ENCODE peak calls at places on chromosomes 13 and 19, in five cellular contexts. N is fibroblast of lung, U is DMS153, I is GM20000, Z is foreskin fibroblast. F is an unnamed sample.

GRCh38 chr13:73465629-73465974 is 406.8 kb downstream of the KLF5 start:
- DNase-seq in U (no peak), N (peak), Z (peak), I (no peak), F (no peak)

GRCh38 chr13:114110091-114110829 is 22.2 kb downstream of the RASA3 start:
- DNase-seq in Z (peak), N (no peak), I (peak), U (peak), F (peak)

GRCh38 chr13:69524459-69525155 is 583.0 kb upstream of the ATXN8OS start:
- DNase-seq in N (no peak), Z (no peak), I (no peak), U (no peak), F (no peak)

GRCh38 chr19:48842744-48843162 is 6.5 kb upstream of the HSD17B14 start:
- DNase-seq in Z (peak), I (peak), N (peak), U (peak), F (peak)

GRCh38 chr13:45101327-45102018 is 18.8 kb upstream of the GTF2F2 start:
- DNase-seq in U (no peak), I (no peak), Z (no peak), N (no peak), F (no peak)

GRCh38 chr13:106449096-106449495 is 86.4 kb downstream of the EFNB2 start:
- DNase-seq in N (no peak), Z (no peak), U (no peak), I (no peak), F (no peak)

GRCh38 chr19:44476559-44477408 is 23.5 kb downstream of the ZNF180 start:
- DNase-seq in N (peak), Z (no peak), U (peak), I (no peak), F (no peak)

GRCh38 chr13:111597041-111598017 is 276.9 kb downstream of the TEX29 start:
- DNase-seq in U (no peak), I (no peak), N (no peak), Z (no peak), F (no peak)

GRCh38 chr13:98508280-98509074 is 68.4 kb downstream of the STK24 start:
- DNase-seq in N (peak), I (no peak), U (no peak), Z (peak), F (no peak)

GRCh38 chr13:84430441-84430840 is 548.2 kb upstream of the SLITRK1 start:
- DNase-seq in N (no peak), Z (peak), U (no peak), I (no peak), F (no peak)

GRCh38 chr19:42255766-42256750 is 1.1 kb upstream of the ERF start:
- DNase-seq in N (peak), I (no peak), U (peak), Z (peak), F (no peak)

GRCh38 chr19:1365964-1366695 is 17.6 kb upstream of the NDUFS7 start:
- DNase-seq in N (no peak), Z (no peak), U (no peak), I (no peak), F (no peak)

GRCh38 chr19:48121909-48122371 is 11.3 kb upstream of the PLA2G4C start:
- DNase-seq in N (no peak), U (no peak), I (peak), Z (peak), F (peak)

GRCh38 chr13:93709511-93710244 is 483.1 kb downstream of the GPC6 start:
- DNase-seq in I (no peak), Z (peak), N (peak), U (no peak), F (no peak)

GRCh38 chr19:51398096-51398704 is 7.8 kb upstream of the C19orf84 start:
- DNase-seq in U (peak), N (peak), Z (peak), I (no peak), F (no peak)

GRCh38 chr19:5466814-5467291 is 11.6 kb downstream of the ZNRF4 start:
- DNase-seq in N (no peak), U (no peak), I (no peak), Z (no peak), F (no peak)

GRCh38 chr13:110015253-110015652 is 228.9 kb upstream of the IRS2 start:
- DNase-seq in U (peak), N (peak), Z (peak), I (no peak), F (no peak)

GRCh38 chr19:13781547-13781946 is 7.3 kb downstream of the C19orf53 start:
- DNase-seq in N (peak), Z (peak), U (peak), I (no peak), F (no peak)

GRCh38 chr13:107715496-107715895 is 499.8 kb downstream of the LIG4 start:
- DNase-seq in I (no peak), Z (no peak), U (no peak), N (no peak), F (no peak)

GRCh38 chr13:76223999-76224398 is 587.9 kb downstream of the LMO7 start:
- DNase-seq in U (no peak), I (no peak), Z (no peak), N (no peak), F (no peak)

GRCh38 chr13:110418944-110419343 is 111.9 kb downstream of the COL4A2 start:
- DNase-seq in U (no peak), Z (no peak), N (no peak), I (no peak), F (no peak)